ENCODE peak calls at places on chromosomes 5 and 9, in eight cellular contexts. X, M, Z, R, B, C, A and Y are unnamed samples.

GRCh38 chr9:126955806-126956205 is 41.2 kb downstream of the RALGPS1 start:
- DNase-seq in C (no peak), A (no peak), R (no peak), B (no peak), Z (no peak), M (no peak), X (no peak), Y (no peak)

GRCh38 chr9:111036068-111036789 is 2.0 kb downstream of the LPAR1 start:
- DNase-seq in M (no peak), X (peak; percentile 43), C (no peak), B (no peak), R (peak; percentile 4), A (peak; percentile 16), Z (no peak), Y (peak; percentile 76)

GRCh38 chr5:181223729-181224389 is 778 bp downstream of the TRIM41 start:
- DNase-seq in Z (no peak), X (no peak), R (no peak), M (no peak), A (no peak), C (no peak), B (no peak), Y (no peak)

GRCh38 chr9:93198117-93198838 is 14.3 kb downstream of the WNK2 start:
- DNase-seq in X (no peak), R (no peak), C (no peak), Z (no peak), M (no peak), A (no peak), B (no peak), Y (peak; percentile 12)

GRCh38 chr9:136733611-136734010 is 9.1 kb downstream of the LCN10 start:
- DNase-seq in A (no peak), X (no peak), Z (no peak), B (no peak), C (no peak), M (no peak), R (no peak), Y (no peak)

GRCh38 chr9:127776195-127776918 is 2.1 kb downstream of the SH2D3C start:
- DNase-seq in X (no peak), C (no peak), A (peak; percentile 14), R (peak; percentile 84), M (no peak), B (peak; percentile 99), Z (peak; percentile 38), Y (peak; percentile 57)

GRCh38 chr9:113352411-113352810 is 3.1 kb downstream of the BSPRY start:
- DNase-seq in Z (no peak), R (peak; percentile 10), B (no peak), C (no peak), X (no peak), M (no peak), A (no peak), Y (peak; percentile 41)

GRCh38 chr9:133943781-133944745 is 48.1 kb downstream of the VAV2 start:
- DNase-seq in Z (no peak), C (no peak), B (no peak), X (no peak), R (no peak), M (no peak), A (no peak), Y (no peak)

GRCh38 chr5:91598216-91598615 is 215.1 kb upstream of the ARRDC3 start:
- DNase-seq in A (peak; percentile 14), Z (no peak), B (no peak), M (no peak), X (no peak), C (no peak), R (no peak), Y (peak; percentile 27)

GRCh38 chr9:84668204-84669007 is 1.1 kb upstream of the NTRK2 start:
- DNase-seq in B (peak; percentile 1), R (peak; percentile 64), C (no peak), X (peak; percentile 76), M (peak; percentile 15), A (peak; percentile 74), Z (no peak), Y (no peak)

GRCh38 chr9:4422495-4422894 is 67.8 kb upstream of the SLC1A1 start:
- DNase-seq in X (no peak), R (no peak), Z (no peak), C (no peak), B (peak; percentile 39), M (no peak), A (no peak), Y (no peak)